ENCODE peak calls at places on chromosomes 2 and 18, in four cellular contexts. Z, R, C and U are unnamed samples.
A peak's percentile ranks its signal among the peaks of the same experiment; 100 is the strongest.

GRCh38 chr18:70578480-70578879 is 289.6 kb downstream of the SOCS6 start:
- DNase-seq in Z (peak; percentile 80), R (peak; percentile 67), C (peak; percentile 95), U (no peak)

GRCh38 chr2:10457846-10458563 is 9.9 kb upstream of the ODC1 start:
- DNase-seq in Z (no peak), R (no peak), C (no peak), U (peak; percentile 73)

GRCh38 chr2:70127920-70128444 is 40.7 kb downstream of the PCBP1 start:
- DNase-seq in Z (no peak), R (no peak), C (no peak), U (no peak)

GRCh38 chr18:55452123-55452611 is 135.8 kb downstream of the TCF4 start:
- DNase-seq in Z (no peak), R (no peak), C (no peak), U (no peak)

GRCh38 chr18:56691530-56691929 is 40.4 kb downstream of the WDR7 start:
- DNase-seq in Z (no peak), R (no peak), C (no peak), U (no peak)

GRCh38 chr2:42588158-42588557 is 19.7 kb downstream of the MTA3 start:
- DNase-seq in Z (no peak), R (no peak), C (no peak), U (no peak)

GRCh38 chr2:9380702-9381628 is 42.4 kb downstream of the ITGB1BP1 start:
- DNase-seq in Z (no peak), R (no peak), C (no peak), U (peak; percentile 95)

GRCh38 chr2:112640800-112641675 is 4.7 kb upstream of the SLC20A1 start:
- DNase-seq in Z (no peak), R (no peak), C (no peak), U (peak; percentile 96)

GRCh38 chr2:241901500-241902351 is 32.2 kb downstream of the RTP5 start:
- DNase-seq in Z (peak; percentile 74), R (peak; percentile 72), C (peak; percentile 59), U (no peak)

GRCh38 chr2:1633936-1634587 is 110.3 kb downstream of the PXDN start:
- DNase-seq in Z (no peak), R (no peak), C (no peak), U (no peak)

GRCh38 chr2:202758638-202759037 is 112.9 kb downstream of the ICA1L start:
- DNase-seq in Z (no peak), R (no peak), C (no peak), U (no peak)

GRCh38 chr2:20171445-20171977 is 53.4 kb downstream of the SDC1 start:
- DNase-seq in Z (peak; percentile 16), R (no peak), C (no peak), U (no peak)

GRCh38 chr2:173354601-173355131 is at the start of gene CDCA7:
- DNase-seq in Z (peak; percentile 82), R (peak; percentile 89), C (peak; percentile 92), U (peak; percentile 54)

GRCh38 chr2:179606141-179606540 is 255.3 kb downstream of the ZNF385B start:
- DNase-seq in Z (no peak), R (no peak), C (no peak), U (no peak)

GRCh38 chr2:99425022-99425421 is 64.8 kb downstream of the REV1 start:
- DNase-seq in Z (no peak), R (no peak), C (no peak), U (peak; percentile 86)

GRCh38 chr2:39549718-39550464 is 112.8 kb upstream of the MAP4K3 start:
- DNase-seq in Z (no peak), R (peak; percentile 42), C (no peak), U (no peak)

GRCh38 chr18:24127735-24128134 is 11.1 kb upstream of the CABYR start:
- DNase-seq in Z (no peak), R (peak; percentile 27), C (no peak), U (no peak)

GRCh38 chr2:237980087-237980486 is 13.3 kb downstream of the UBE2F start:
- DNase-seq in Z (no peak), R (no peak), C (no peak), U (no peak)

GRCh38 chr2:134491796-134492441 is 226.9 kb downstream of the TMEM163 start:
- DNase-seq in Z (no peak), R (peak; percentile 46), C (no peak), U (no peak)

GRCh38 chr18:533995-534601 is 33.6 kb upstream of the COLEC12 start:
- DNase-seq in Z (no peak), R (no peak), C (no peak), U (no peak)

GRCh38 chr2:230018153-230018552 is 50.6 kb downstream of the SLC16A14 start:
- DNase-seq in Z (no peak), R (no peak), C (no peak), U (peak; percentile 91)

GRCh38 chr18:7902399-7902839 is 335.3 kb downstream of the PTPRM start:
- DNase-seq in Z (no peak), R (no peak), C (no peak), U (peak; percentile 99)

GRCh38 chr2:195480121-195480520 is 176.9 kb upstream of the SLC39A10 start:
- DNase-seq in Z (no peak), R (no peak), C (no peak), U (no peak)

GRCh38 chr2:153622285-153622684 is 143.7 kb upstream of the RPRM start:
- DNase-seq in Z (no peak), R (peak; percentile 36), C (no peak), U (no peak)

GRCh38 chr2:207394812-207395534 is 134.8 kb upstream of the CREB1 start:
- DNase-seq in Z (no peak), R (no peak), C (no peak), U (peak; percentile 99)

GRCh38 chr2:133606616-133607015 is 38.4 kb upstream of the NCKAP5 start:
- DNase-seq in Z (no peak), R (peak; percentile 52), C (no peak), U (no peak)

GRCh38 chr2:143254108-143254507 is 124.9 kb downstream of the ARHGAP15 start:
- DNase-seq in Z (no peak), R (no peak), C (no peak), U (no peak)

GRCh38 chr18:32257073-32257780 is 67.4 kb downstream of the MEP1B start:
- DNase-seq in Z (no peak), R (no peak), C (no peak), U (no peak)

GRCh38 chr2:190763901-190764514 is 115.1 kb downstream of the NAB1 start:
- DNase-seq in Z (no peak), R (no peak), C (no peak), U (peak; percentile 57)

GRCh38 chr2:11419781-11420180 is 46.2 kb downstream of the E2F6 start:
- DNase-seq in Z (no peak), R (no peak), C (no peak), U (no peak)

GRCh38 chr18:37364237-37364636 is 201.4 kb downstream of the CELF4 start:
- DNase-seq in Z (no peak), R (no peak), C (no peak), U (no peak)

GRCh38 chr2:74542978-74543377 is 10.8 kb downstream of the LOXL3 start:
- DNase-seq in Z (no peak), R (no peak), C (no peak), U (no peak)

GRCh38 chr2:240601061-240601830 is 14.7 kb downstream of the CAPN10 start:
- DNase-seq in Z (no peak), R (no peak), C (no peak), U (no peak)

GRCh38 chr18:23203891-23204432 is 68.7 kb downstream of the CABLES1 start:
- DNase-seq in Z (no peak), R (no peak), C (no peak), U (no peak)

DNA sequence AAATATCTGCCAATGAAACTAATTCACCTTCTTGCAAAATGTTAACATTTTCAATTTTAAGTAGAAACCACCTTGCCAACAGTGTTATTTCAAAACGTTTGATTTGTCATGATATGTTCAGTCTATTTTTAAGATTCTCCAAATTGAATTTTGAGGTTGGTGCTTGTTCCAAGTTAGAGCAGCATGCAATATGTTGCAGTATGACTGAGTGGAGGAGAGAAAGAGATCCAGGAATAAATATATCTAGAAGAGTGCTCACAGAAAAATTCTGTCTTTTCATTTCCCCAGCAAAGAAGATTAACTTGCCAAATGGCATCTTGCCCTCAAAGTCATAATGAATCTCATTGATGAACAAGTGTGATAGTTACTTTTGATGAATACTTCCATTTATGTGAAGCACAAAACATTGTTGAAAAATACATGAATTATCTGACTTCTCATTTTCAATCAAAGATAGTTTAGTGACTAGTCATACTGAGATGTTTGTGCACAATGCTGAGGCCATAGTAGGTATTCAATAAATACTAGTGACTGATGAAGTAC is 95.9 kb downstream of the KCNJ3 start:
- DNase-seq in Z (no peak), R (no peak), C (no peak), U (no peak)
- H3K56ac ChIP-seq in Z (no peak overlapping the region), R (no peak overlapping the region), C (no peak overlapping the region), U (no peak overlapping the region)

GRCh38 chr2:17611036-17611435 is 70.5 kb downstream of the VSNL1 start:
- DNase-seq in Z (no peak), R (no peak), C (no peak), U (no peak)
- H3K56ac ChIP-seq in Z (no peak overlapping the region), R (no peak overlapping the region), C (no peak overlapping the region), U (no peak overlapping the region)

DNA sequence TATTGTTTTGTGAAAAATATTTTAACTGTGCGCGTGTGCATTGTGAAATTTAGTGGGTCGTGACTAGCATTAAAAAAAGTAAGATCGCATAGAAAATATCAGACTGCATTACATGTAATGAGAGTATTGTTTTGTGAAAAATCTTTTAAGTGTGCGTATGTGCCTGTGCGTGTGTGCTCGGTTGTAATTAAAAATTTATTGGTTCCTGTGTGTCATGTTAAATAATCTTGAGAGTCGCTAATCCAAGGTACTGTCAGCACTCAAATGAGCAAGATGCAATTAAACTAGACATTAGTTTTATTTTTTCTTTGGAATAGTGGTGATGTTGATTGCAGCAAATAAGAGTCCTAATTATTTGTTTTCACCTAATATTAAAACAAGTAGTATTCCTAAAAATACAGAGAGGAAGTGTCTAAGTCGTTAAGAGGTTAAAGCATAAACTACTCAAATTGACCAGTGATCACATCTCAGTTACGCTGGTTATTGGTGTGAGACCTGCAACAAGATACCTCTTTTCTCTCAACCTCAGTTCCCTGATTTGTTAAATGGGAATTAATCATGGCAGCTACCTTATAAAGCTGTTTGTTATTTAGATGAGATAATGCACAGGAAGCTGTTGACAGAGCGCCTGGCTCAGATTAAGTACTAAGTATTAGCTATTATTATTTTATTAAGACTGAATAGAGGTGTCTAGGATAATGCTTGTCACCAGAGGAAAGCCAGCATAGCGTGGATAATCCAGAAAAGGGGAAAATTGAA is 1.9 kb downstream of the ZDBF2 start:
- DNase-seq in Z (no peak), R (no peak), C (no peak), U (no peak)
- H3K56ac ChIP-seq in Z (no peak overlapping the region), R (no peak overlapping the region), C (no peak overlapping the region), U (no peak overlapping the region)

DNA sequence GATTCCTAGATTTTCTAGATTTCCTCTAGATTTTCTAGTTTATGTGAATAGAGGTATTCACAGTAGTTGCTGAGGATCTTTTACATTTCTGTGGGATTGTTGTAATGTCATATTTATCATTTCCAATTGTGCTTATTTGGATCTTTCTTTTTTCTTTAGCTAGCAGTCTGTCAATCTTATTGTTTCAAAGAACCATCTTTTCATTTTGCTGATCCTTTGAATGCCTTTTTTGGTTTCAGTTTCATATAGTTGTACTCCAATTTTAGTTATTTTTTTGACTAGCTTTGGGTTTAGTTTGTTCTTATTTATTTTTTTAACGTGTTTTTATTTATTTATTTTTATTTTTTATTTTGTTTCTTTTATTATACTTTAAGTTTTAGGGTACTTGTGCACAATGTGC is 24.5 kb downstream of the CLIP4 start:
- DNase-seq in Z (no peak), R (no peak), C (no peak), U (no peak)
- H3K56ac ChIP-seq in Z (no peak overlapping the region), R (no peak overlapping the region), C (no peak overlapping the region), U (no peak overlapping the region)